ENCODE peak calls at places on chromosomes 11 and 22, in six cellular contexts. N, P, A, V, Z and K are unnamed samples.
A peak's percentile ranks its signal among the peaks of the same experiment; 100 is the strongest.

GRCh38 chr11:87228820-87229219 is 191.1 kb downstream of the TMEM135 start:
- DNase-seq in N (no peak), P (no peak), A (no peak), V (no peak), Z (no peak), K (no peak)

GRCh38 chr11:124747406-124748099 is 4.5 kb downstream of the VSIG2 start:
- DNase-seq in N (no peak), P (no peak), A (no peak), V (no peak), Z (no peak), K (no peak)

GRCh38 chr11:67277231-67277961 is 11.1 kb downstream of the GRK2 start:
- DNase-seq in N (peak; percentile 89), P (no peak), A (peak; percentile 64), V (peak; percentile 76), Z (peak; percentile 98), K (no peak)

GRCh38 chr22:48871176-48871840 is 956.4 kb downstream of the BRD1 start:
- DNase-seq in N (no peak), P (no peak), A (no peak), V (no peak), Z (no peak), K (no peak)

GRCh38 chr11:15970506-15971214 is 385.7 kb downstream of the SOX6 start:
- DNase-seq in N (no peak), P (no peak), A (no peak), V (no peak), Z (no peak), K (no peak)

GRCh38 chr11:71396548-71397123 is 51.6 kb downstream of the DHCR7 start:
- DNase-seq in N (no peak), P (no peak), A (no peak), V (no peak), Z (no peak), K (no peak)

GRCh38 chr11:67114275-67114896 is 4.7 kb upstream of the KDM2A start:
- DNase-seq in N (no peak), P (no peak), A (no peak), V (no peak), Z (no peak), K (no peak)

GRCh38 chr11:32433249-32434115 is 1.9 kb downstream of the WT1 start:
- DNase-seq in N (no peak), P (peak; percentile 1), A (no peak), V (no peak), Z (no peak), K (no peak)

GRCh38 chr11:59802639-59803176 is 7.9 kb downstream of the MRPL16 start:
- DNase-seq in N (no peak), P (peak; percentile 14), A (peak; percentile 64), V (peak; percentile 22), Z (no peak), K (no peak)

GRCh38 chr11:31442086-31442485 is 67.3 kb downstream of the IMMP1L start:
- DNase-seq in N (no peak), P (no peak), A (no peak), V (no peak), Z (no peak), K (no peak)

GRCh38 chr11:93623179-93623578 is 38.3 kb upstream of the CEP295 start:
- DNase-seq in N (no peak), P (no peak), A (no peak), V (no peak), Z (peak; percentile 18), K (no peak)

GRCh38 chr11:61417670-61418069 is 12.1 kb downstream of the CPSF7 start:
- DNase-seq in N (no peak), P (no peak), A (no peak), V (no peak), Z (no peak), K (no peak)

GRCh38 chr11:77113382-77114088 is 10.9 kb downstream of the OMP start:
- DNase-seq in N (no peak), P (peak; percentile 29), A (no peak), V (no peak), Z (peak; percentile 61), K (no peak)

GRCh38 chr22:38051900-38052862 is 5.0 kb upstream of the PICK1 start:
- DNase-seq in N (peak; percentile 85), P (peak; percentile 82), A (peak; percentile 89), V (peak; percentile 60), Z (peak; percentile 91), K (no peak)

GRCh38 chr11:115202061-115202460 is 302.2 kb downstream of the CADM1 start:
- DNase-seq in N (no peak), P (no peak), A (no peak), V (no peak), Z (no peak), K (no peak)

GRCh38 chr11:93476796-93477195 is 66.4 kb downstream of the SMCO4 start:
- DNase-seq in N (no peak), P (no peak), A (no peak), V (no peak), Z (no peak), K (no peak)

GRCh38 chr11:32231909-32232493 is 141.1 kb downstream of the RCN1 start:
- DNase-seq in N (no peak), P (peak; percentile 18), A (no peak), V (no peak), Z (peak; percentile 27), K (no peak)

GRCh38 chr11:120413480-120413879 is 77.3 kb downstream of the ARHGEF12 start:
- DNase-seq in N (no peak), P (no peak), A (no peak), V (no peak), Z (no peak), K (no peak)

GRCh38 chr11:45089251-45089650 is 57.2 kb upstream of the PRDM11 start:
- DNase-seq in N (no peak), P (no peak), A (no peak), V (no peak), Z (no peak), K (peak; percentile 96)

GRCh38 chr11:122690801-122691649 is 35.5 kb downstream of the UBASH3B start:
- DNase-seq in N (no peak), P (no peak), A (no peak), V (no peak), Z (no peak), K (no peak)